ENCODE peak calls at places on chromosomes 5 and 9, in six cellular contexts. L is neural crest cell, G is GM23338, N is PC-3, P is foreskin keratinocyte, V is suprapubic skin. Z is an unnamed sample.

GRCh38 chr5:91598216-91598615 is 215.1 kb upstream of the ARRDC3 start:
- DNase-seq in N (no peak), P (no peak), G (no peak), V (no peak), L (no peak), Z (no peak)

GRCh38 chr9:90188656-90189055 is 454.0 kb downstream of the DIRAS2 start:
- DNase-seq in L (no peak), V (no peak), G (no peak), P (no peak), N (no peak), Z (no peak)

GRCh38 chr9:14205463-14205862 is 108.5 kb downstream of the NFIB start:
- DNase-seq in L (no peak), P (peak), V (no peak), N (peak), G (no peak), Z (no peak)

GRCh38 chr5:133083901-133084300 is 32.1 kb downstream of the HSPA4 start:
- DNase-seq in G (no peak), L (no peak), P (no peak), V (no peak), N (no peak), Z (no peak)

GRCh38 chr9:37591775-37592107 is 656 bp downstream of the TOMM5 start:
- DNase-seq in L (no peak), V (no peak), N (no peak), G (no peak), P (no peak), Z (no peak)

GRCh38 chr9:96453625-96454024 is 3.7 kb downstream of the HABP4 start:
- DNase-seq in L (no peak), P (peak), G (peak), V (no peak), N (peak), Z (no peak)

GRCh38 chr5:15993334-15993733 is 186.3 kb downstream of the MARCHF11 start:
- DNase-seq in G (no peak), V (no peak), P (peak), N (peak), L (no peak), Z (no peak)

GRCh38 chr5:79849061-79849460 is 142.0 kb downstream of the MTX3 start:
- DNase-seq in L (no peak), N (no peak), V (no peak), G (no peak), P (no peak), Z (no peak)

GRCh38 chr5:16884595-16884994 is 51.5 kb downstream of the MYO10 start:
- DNase-seq in P (peak), N (peak), L (no peak), G (no peak), V (no peak), Z (no peak)

GRCh38 chr5:111800351-111800750 is 43.4 kb upstream of the NREP start:
- DNase-seq in P (no peak), N (no peak), V (no peak), G (no peak), L (no peak), Z (no peak)

GRCh38 chr5:23740029-23740428 is 232.6 kb downstream of the PRDM9 start:
- DNase-seq in G (no peak), V (no peak), P (no peak), N (peak), L (no peak), Z (no peak)

GRCh38 chr9:23849379-23849778 is 23.3 kb upstream of the ELAVL2 start:
- DNase-seq in N (no peak), P (no peak), L (no peak), V (no peak), G (no peak), Z (no peak)

GRCh38 chr5:106827061-106827460 is 843.7 kb downstream of the EFNA5 start:
- DNase-seq in P (peak), N (no peak), V (no peak), L (no peak), G (no peak), Z (no peak)

GRCh38 chr9:32551491-32552049 is 557 bp upstream of the SMIM27 start:
- DNase-seq in N (peak), L (peak), G (peak), P (no peak), V (no peak), Z (no peak)

GRCh38 chr5:5683174-5683573 is 260.7 kb downstream of the ICE1 start:
- DNase-seq in G (no peak), P (no peak), L (no peak), N (no peak), V (no peak), Z (no peak)

GRCh38 chr5:81303563-81303962 is 2.2 kb downstream of the ZCCHC9 start:
- DNase-seq in N (peak), V (no peak), G (no peak), L (no peak), P (peak), Z (no peak)

GRCh38 chr9:127873886-127874285 is 3.6 kb downstream of the AK1 start:
- DNase-seq in L (no peak), V (peak), P (no peak), G (no peak), N (no peak), Z (no peak)

GRCh38 chr9:91746904-91747303 is 203.1 kb downstream of the ROR2 start:
- DNase-seq in N (peak), L (no peak), G (no peak), V (peak), P (peak), Z (no peak)

GRCh38 chr5:179275381-179275878 is 69.8 kb downstream of the ADAMTS2 start:
- DNase-seq in G (no peak), N (no peak), L (no peak), P (no peak), V (no peak), Z (no peak)

GRCh38 chr9:120714846-120715231 is 569 bp upstream of the MEGF9 start:
- DNase-seq in P (no peak), V (peak), L (peak), G (no peak), N (no peak), Z (no peak)

GRCh38 chr5:176365663-176366574 is 632 bp downstream of the ARL10 start:
- DNase-seq in P (peak), V (no peak), L (peak), N (no peak), G (peak), Z (peak)

GRCh38 chr9:34557421-34558321 is 31.9 kb downstream of the CNTFR start:
- DNase-seq in G (no peak), N (no peak), P (no peak), V (no peak), L (no peak), Z (no peak)

GRCh38 chr5:9698125-9698848 is 68.1 kb upstream of the TAS2R1 start:
- DNase-seq in P (no peak), V (no peak), N (no peak), L (no peak), G (no peak), Z (no peak)

GRCh38 chr9:124553738-124554137 is 46.5 kb upstream of the NR5A1 start:
- DNase-seq in P (peak), L (no peak), G (no peak), V (no peak), N (peak), Z (no peak)

GRCh38 chr9:7313389-7313788 is 486.2 kb downstream of the DMAC1 start:
- DNase-seq in L (no peak), P (no peak), V (no peak), G (no peak), N (no peak), Z (no peak)

GRCh38 chr9:116475201-116475600 is 211.9 kb upstream of the TRIM32 start:
- DNase-seq in L (no peak), G (no peak), N (no peak), P (peak), V (no peak), Z (no peak)

GRCh38 chr9:117461386-117461785 is 46.5 kb upstream of the ASTN2 start:
- DNase-seq in V (no peak), N (no peak), L (no peak), P (no peak), G (no peak), Z (no peak)

GRCh38 chr5:57338068-57338848 is 144.4 kb downstream of the ACTBL2 start:
- DNase-seq in L (no peak), V (no peak), G (peak), P (peak), N (peak), Z (peak)

GRCh38 chr9:113650207-113651131 is 186.9 kb downstream of the RGS3 start:
- DNase-seq in N (peak), G (peak), V (peak), L (no peak), P (peak), Z (no peak)

GRCh38 chr5:116531117-116531516 is 43.5 kb downstream of the SEMA6A start:
- DNase-seq in N (no peak), P (no peak), G (no peak), V (no peak), L (no peak), Z (no peak)

GRCh38 chr9:69130456-69131441 is 43.3 kb upstream of the TJP2 start:
- DNase-seq in N (peak), P (peak), G (peak), V (no peak), L (no peak), Z (peak)

GRCh38 chr9:37324261-37324683 is 98.2 kb upstream of the GRHPR start:
- DNase-seq in P (no peak), V (no peak), N (no peak), L (peak), G (no peak), Z (no peak)

GRCh38 chr9:35828716-35829083 is at the start of gene FAM221B:
- DNase-seq in P (no peak), L (peak), G (peak), V (no peak), N (no peak), Z (peak)

GRCh38 chr5:10366310-10367297 is 13.1 kb downstream of the MARCHF6 start:
- DNase-seq in L (no peak), N (peak), P (peak), V (no peak), G (no peak), Z (peak)

GRCh38 chr9:137461663-137462395 is 2.7 kb upstream of the NSMF start:
- DNase-seq in P (no peak), N (no peak), L (peak), G (peak), V (peak), Z (no peak)

GRCh38 chr9:110133608-110134214 is 74.2 kb downstream of the C9orf152 start:
- DNase-seq in P (peak), G (no peak), V (no peak), N (peak), L (no peak), Z (no peak)

GRCh38 chr5:14464101-14464500 is 117.5 kb upstream of the OTULINL start:
- DNase-seq in P (no peak), V (no peak), L (no peak), N (peak), G (no peak), Z (no peak)

GRCh38 chr9:112793213-112793810 is 42.8 kb downstream of the SNX30 start:
- DNase-seq in V (peak), G (peak), L (peak), N (peak), P (peak), Z (peak)

DNA sequence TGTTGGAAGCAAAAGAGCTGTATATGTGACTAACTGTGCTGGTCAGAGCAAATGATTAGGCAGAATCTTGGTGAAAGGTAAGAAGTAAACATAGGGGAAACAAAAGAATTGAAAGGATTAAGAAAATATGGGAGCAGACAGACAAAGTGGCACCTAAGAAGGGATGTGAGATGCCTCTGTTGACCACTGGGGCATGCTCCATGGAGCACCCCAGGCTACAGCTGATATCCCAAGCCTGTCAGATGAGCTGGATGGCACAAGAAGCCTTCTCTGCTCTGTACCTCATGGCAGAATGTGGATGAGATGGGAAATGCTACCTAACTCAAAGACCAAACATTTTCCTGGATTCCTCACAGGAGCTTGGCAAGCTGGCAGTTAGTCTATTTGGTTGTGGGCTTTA is 89.3 kb upstream of the SLIT3 start:
- DNase-seq in P (no peak), L (no peak), V (no peak), N (no peak), G (no peak), Z (no peak)
- TF ChIP-seq CTCF in P (peak), L (no peak), V (no peak), N (no peak), G (peak), Z (no peak)

GRCh38 chr5:141382469-141383294 is at the start of gene PCDHGA7:
- DNase-seq in G (no peak), N (no peak), L (no peak), V (no peak), P (no peak), Z (no peak)
- TF ChIP-seq CTCF in G (no peak), N (no peak), L (no peak), V (no peak), P (peak), Z (no peak)

DNA sequence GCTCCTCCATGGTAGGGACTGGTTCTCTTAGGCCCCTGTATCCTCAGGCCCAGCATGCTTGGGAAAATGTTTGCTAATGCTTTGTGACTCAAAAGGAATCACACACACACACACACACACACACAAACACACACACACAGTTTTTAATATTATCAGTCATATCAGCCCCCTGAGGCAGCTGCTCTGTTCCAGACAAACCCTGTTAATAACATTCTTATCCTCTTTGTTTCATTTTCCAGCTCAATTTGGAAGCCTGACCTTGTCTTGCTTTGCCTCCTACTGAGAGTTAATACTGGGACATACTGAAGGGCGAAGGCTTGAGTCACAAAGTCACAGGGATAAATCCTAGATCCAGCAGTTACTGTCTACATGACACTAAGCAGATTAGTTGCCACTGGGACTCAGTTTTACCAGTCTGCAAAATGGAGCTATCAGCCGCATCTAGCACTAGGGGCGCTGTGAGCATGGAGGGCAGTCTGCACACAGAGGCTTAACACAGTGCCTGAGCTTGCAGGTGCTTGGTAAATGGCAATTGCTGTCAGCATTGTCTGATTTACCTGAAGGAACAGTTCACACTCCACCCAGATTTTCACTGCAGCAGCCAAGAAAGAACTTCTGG is 37.1 kb upstream of the KCNMB1 start:
- DNase-seq in L (no peak), G (no peak), V (no peak), N (no peak), P (no peak), Z (no peak)
- TF ChIP-seq CTCF in L (peak), G (peak), V (no peak), N (no peak), P (peak), Z (no peak)

DNA sequence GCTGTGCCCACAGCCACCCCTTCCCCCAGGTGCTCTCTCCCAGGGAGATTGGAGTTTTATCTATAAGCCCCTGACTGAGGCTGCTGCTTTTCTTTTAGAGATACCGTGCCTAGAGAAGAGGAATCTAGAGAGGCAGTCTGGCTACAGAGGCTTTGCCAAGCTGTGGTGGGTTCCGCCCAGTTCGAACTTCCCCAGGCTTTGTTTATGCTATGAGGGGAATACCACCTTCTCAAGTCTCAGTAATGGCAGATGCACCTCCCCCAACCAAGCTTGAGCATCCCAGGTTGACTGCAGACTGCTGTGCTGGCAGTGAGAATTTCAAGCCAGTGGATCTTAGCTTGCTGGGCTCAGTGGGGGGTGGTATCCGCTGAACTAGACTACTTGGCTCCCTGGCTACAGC is 157.4 kb downstream of the CAAP1 start:
- DNase-seq in V (no peak), G (no peak), L (no peak), N (no peak), P (no peak), Z (no peak)
- TF ChIP-seq CTCF in V (no peak), G (no peak), L (no peak), N (no peak), P (no peak), Z (no peak)

GRCh38 chr5:4541334-4541733 is 598.8 kb upstream of the ADAMTS16 start:
- DNase-seq in P (no peak), V (no peak), G (no peak), N (no peak), L (no peak), Z (no peak)

GRCh38 chr5:4544049-4544675 is 596.0 kb upstream of the ADAMTS16 start:
- DNase-seq in L (no peak), V (no peak), P (no peak), N (no peak), G (peak), Z (no peak)

GRCh38 chr5:4540375-4541173 is 599.6 kb upstream of the ADAMTS16 start:
- DNase-seq in P (no peak), V (no peak), N (no peak), G (no peak), L (no peak), Z (no peak)

GRCh38 chr5:4537489-4537888 is 602.6 kb upstream of the ADAMTS16 start:
- DNase-seq in N (no peak), L (no peak), P (no peak), V (no peak), G (no peak), Z (no peak)

DNA sequence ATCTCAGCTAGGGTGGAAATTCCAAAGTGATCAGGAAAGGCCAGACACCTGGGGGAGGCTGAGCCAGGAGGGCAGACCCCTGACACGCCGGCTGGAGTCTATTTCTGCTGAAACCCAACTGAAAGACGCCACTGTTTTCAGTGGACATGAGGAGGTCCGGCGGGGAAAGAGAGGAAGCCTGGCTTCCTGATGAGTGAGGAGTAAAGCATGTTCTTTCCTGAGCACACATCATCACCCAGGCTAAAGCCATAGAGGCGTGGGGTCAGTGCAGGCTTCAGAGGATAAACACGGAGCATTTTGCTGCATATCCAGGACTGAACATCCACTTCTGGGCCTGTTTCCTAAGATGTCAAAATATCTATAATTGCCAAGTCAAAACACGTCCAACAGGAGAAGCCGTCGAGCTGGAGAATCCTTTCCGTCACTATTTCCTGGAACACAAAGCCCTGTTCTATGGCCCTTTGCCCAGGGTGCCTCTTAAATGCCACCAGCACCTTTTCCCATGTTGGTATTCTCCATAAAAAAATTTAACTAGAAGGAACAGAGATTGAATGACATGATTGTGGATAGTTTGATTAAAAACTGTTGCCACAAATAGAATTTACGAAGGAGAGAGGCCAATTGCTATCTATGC is 597.9 kb upstream of the ADAMTS16 start:
- DNase-seq in L (no peak), G (no peak), V (no peak), N (no peak), P (no peak), Z (no peak)
- TF ChIP-seq CTCF in L (no peak), G (no peak), V (no peak), N (no peak), P (no peak), Z (no peak)